ENCODE peak calls at places on chromosome 15, in seven cellular contexts. O is hepatocyte, K is lower lobe of right lung, L is Peyer's patch, Y is heart right ventricle, D is tibial artery, E is PC-9. J is an unnamed sample. For H3K4me1, the result is how much of the 10 kb centered on the place peaks cover.

GRCh38 chr15:96878129-96878528 is 547.6 kb downstream of the NR2F2 start:
- DNase-seq in O (no peak), K (no peak), L (no peak), Y (no peak), D (no peak), E (no peak), J (no peak)

GRCh38 chr15:35329521-35329921 is 216.4 kb downstream of the DPH6 start:
- DNase-seq in O (no peak), K (no peak), L (no peak), Y (no peak), D (no peak), E (no peak), J (no peak)

GRCh38 chr15:85479071-85479647 is 98.8 kb downstream of the AKAP13 start:
- DNase-seq in O (no peak), K (no peak), L (no peak), Y (no peak), D (no peak), E (no peak), J (peak)

GRCh38 chr15:55991841-55992768 is 1.3 kb downstream of the NEDD4 start:
- DNase-seq in O (peak), K (no peak), L (no peak), Y (no peak), D (no peak), E (no peak), J (no peak)

GRCh38 chr15:57034613-57035012 is 116.2 kb downstream of the TCF12 start:
- DNase-seq in O (no peak), K (no peak), L (no peak), Y (no peak), D (no peak), E (no peak), J (no peak)

GRCh38 chr15:41790756-41791546 is 16.7 kb downstream of the MAPKBP1 start:
- DNase-seq in O (peak), K (no peak), L (no peak), Y (no peak), D (no peak), E (peak), J (peak)

GRCh38 chr15:63407612-63408011 is 26.0 kb upstream of the CA12 start:
- DNase-seq in O (no peak), K (no peak), L (no peak), Y (no peak), D (no peak), E (no peak), J (no peak)

GRCh38 chr15:76905013-76905839 is at the start of gene SCAPER:
- DNase-seq in O (peak), K (peak), L (peak), Y (peak), D (peak), E (peak), J (peak)

GRCh38 chr15:75930866-75931265 is 27.2 kb downstream of the FBXO22 start:
- DNase-seq in O (no peak), K (no peak), L (no peak), Y (no peak), D (no peak), E (no peak), J (no peak)

GRCh38 chr15:72925661-72926060 is 126.6 kb upstream of the NEO1 start:
- DNase-seq in O (no peak), K (no peak), L (no peak), Y (no peak), D (no peak), E (no peak), J (no peak)

GRCh38 chr15:90160781-90161727 is 40.1 kb upstream of the SEMA4B start:
- DNase-seq in O (peak), K (peak), L (no peak), Y (no peak), D (no peak), E (peak), J (peak)

GRCh38 chr15:47784820-47785219 is 67.5 kb downstream of the SEMA6D start:
- DNase-seq in O (no peak), K (no peak), L (no peak), Y (no peak), D (no peak), E (no peak), J (no peak)

GRCh38 chr15:101269479-101270223 is 7.6 kb downstream of the SELENOS start:
- DNase-seq in O (no peak), K (no peak), L (no peak), Y (peak), D (no peak), E (no peak), J (no peak)

GRCh38 chr15:78004222-78004727 is 73.2 kb downstream of the TBC1D2B start:
- DNase-seq in O (no peak), K (no peak), L (no peak), Y (no peak), D (no peak), E (no peak), J (no peak)

GRCh38 chr15:39598958-39599845 is 18.3 kb downstream of the THBS1 start:
- DNase-seq in O (no peak), K (no peak), L (no peak), Y (no peak), D (no peak), E (no peak), J (peak)

GRCh38 chr15:74332011-74332410 is 35.4 kb downstream of the CYP11A1 start:
- DNase-seq in O (no peak), K (no peak), L (no peak), Y (no peak), D (no peak), E (no peak), J (no peak)

GRCh38 chr15:39127925-39128617 is 452.8 kb upstream of the THBS1 start:
- DNase-seq in O (peak), K (no peak), L (no peak), Y (no peak), D (no peak), E (peak), J (peak)

GRCh38 chr15:40365016-40365415 is 7.0 kb downstream of the DISP2 start:
- DNase-seq in O (no peak), K (no peak), L (no peak), Y (no peak), D (no peak), E (no peak), J (no peak)

GRCh38 chr15:90875549-90875981 is 7.2 kb downstream of the FURIN start:
- DNase-seq in O (no peak), K (no peak), L (no peak), Y (no peak), D (no peak), E (no peak), J (no peak)

GRCh38 chr15:48800245-48800644 is 10.6 kb downstream of the CEP152 start:
- DNase-seq in O (no peak), K (no peak), L (no peak), Y (no peak), D (no peak), E (no peak), J (no peak)
- H3K27ac ChIP-seq in O (no peak), K (no peak), L (no peak), Y (no peak), D (no peak), E (no peak), J (no peak)

DNA sequence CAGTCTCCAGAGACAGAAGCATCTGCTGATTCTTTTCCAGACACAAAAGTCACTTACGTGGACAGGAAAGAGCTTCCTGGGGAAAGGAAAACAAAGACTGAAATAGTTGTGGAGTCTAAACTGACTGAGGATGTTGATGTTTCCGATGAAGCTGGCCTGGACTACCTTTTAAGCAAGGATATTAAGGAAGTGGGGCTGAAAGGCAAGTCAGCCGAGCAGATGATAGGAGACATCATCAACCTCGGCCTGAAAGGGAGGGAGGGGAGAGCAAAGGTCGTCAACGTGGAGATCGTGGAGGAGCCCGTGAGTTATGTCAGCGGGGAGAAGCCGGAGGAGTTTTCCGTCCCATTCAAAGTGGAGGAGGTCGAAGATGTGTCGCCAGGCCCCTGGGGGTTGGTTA is 25.4 kb downstream of the SYNM start:
- DNase-seq in O (no peak), K (peak), L (no peak), Y (no peak), D (no peak), E (no peak), J (no peak)
- H3K4me1 ChIP-seq in O (under half), K (under half), L (under half), Y (under half), D (under half), E (under half), J (under half)

DNA sequence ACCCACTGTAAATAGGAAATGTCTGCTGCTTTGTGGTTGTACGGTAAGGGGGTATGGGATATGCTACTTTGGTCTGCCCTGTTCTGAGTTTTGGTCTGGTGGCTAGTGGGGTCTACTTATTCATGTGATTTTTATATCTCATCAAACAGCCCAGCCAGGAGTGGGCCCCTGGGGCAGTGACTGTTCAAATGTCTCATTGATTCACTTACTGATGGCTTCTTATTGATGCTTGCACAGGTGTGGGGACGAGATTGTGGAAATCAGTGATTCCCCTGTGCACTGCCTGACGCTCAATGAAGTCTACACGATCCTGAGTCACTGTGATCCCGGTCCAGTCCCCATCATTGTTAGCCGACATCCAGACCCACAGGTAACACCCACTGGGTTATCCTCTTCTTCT is 38.5 kb downstream of the STARD5 start:
- DNase-seq in O (no peak), K (no peak), L (no peak), Y (no peak), D (peak), E (no peak), J (no peak)
- TF ChIP-seq CTCF in O (no peak), K (no peak), L (no peak), Y (no peak), D (no peak), E (no peak), J (no peak)

DNA sequence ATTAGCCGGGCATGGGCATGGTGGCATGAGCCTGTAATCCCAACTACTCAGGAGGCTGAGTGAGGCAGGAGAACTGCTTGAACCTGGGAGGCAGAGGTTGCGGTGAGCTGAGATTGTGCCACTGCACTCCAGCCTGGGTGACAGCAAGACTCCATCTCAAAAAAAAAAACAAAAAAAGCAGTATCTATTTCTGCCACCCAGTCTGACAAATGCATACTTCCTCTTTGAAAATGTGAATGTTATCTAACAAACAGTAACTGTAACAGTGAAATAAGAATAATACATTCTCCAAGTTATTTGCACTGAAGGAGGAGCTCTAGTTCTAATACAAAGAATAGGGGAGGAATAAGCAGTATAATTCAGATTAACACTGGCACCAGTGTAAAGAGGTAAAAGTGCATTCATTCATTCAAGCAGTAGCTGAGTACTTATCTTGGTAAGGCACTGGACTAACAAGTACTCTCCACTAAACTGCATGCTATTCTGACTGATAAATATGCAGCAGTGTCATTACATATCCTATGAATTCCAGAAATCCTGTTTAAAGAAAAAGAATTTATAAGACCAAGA is 12.9 kb downstream of the VPS13C start:
- DNase-seq in O (no peak), K (no peak), L (no peak), Y (no peak), D (no peak), E (no peak), J (no peak)
- H3K27ac ChIP-seq in O (no peak), K (no peak), L (no peak), Y (no peak), D (no peak), E (no peak), J (no peak)

GRCh38 chr15:31331389-31331788 is 4.8 kb downstream of the KLF13 start:
- DNase-seq in O (no peak), K (no peak), L (no peak), Y (no peak), D (no peak), E (no peak), J (no peak)
- H3K4me1 ChIP-seq in O (under half), K (half or more), L (half or more), Y (half or more), D (half or more), E (under half), J (under half)

GRCh38 chr15:33612721-33613304 is 302.0 kb downstream of the RYR3 start:
- DNase-seq in O (no peak), K (no peak), L (no peak), Y (no peak), D (no peak), E (no peak), J (no peak)

GRCh38 chr15:33608714-33609113 is 297.9 kb downstream of the RYR3 start:
- DNase-seq in O (peak), K (no peak), L (no peak), Y (no peak), D (no peak), E (no peak), J (no peak)
- TF ChIP-seq CTCF in O (peak), K (no peak), L (no peak), Y (peak), D (peak), E (peak), J (peak)

J was measured in foreskin keratinocyte.